ENCODE peak calls at places on chromosomes 11 and 22, in six cellular contexts. One of them, this sample, is unnamed.

GRCh38 chr11:15179167-15179566 is 64.4 kb downstream of the INSC start:
- DNase-seq in uterus: no peak
- DNase-seq in cardiac fibroblast: no peak
- DNase-seq in lower lobe of right lung: no peak
- DNase-seq in PC-9: no peak
- DNase-seq in fibroblast of pulmonary artery: no peak
- DNase-seq in this sample: no peak

GRCh38 chr11:66579017-66579606 is 10.7 kb upstream of the CTSF start:
- DNase-seq in uterus: peak; percentile 79
- DNase-seq in cardiac fibroblast: peak; percentile 79
- DNase-seq in lower lobe of right lung: peak; percentile 88
- DNase-seq in PC-9: no peak
- DNase-seq in fibroblast of pulmonary artery: peak; percentile 82
- DNase-seq in this sample: no peak

GRCh38 chr11:60925685-60926267 is 1.5 kb downstream of the TMEM132A start:
- DNase-seq in uterus: no peak
- DNase-seq in cardiac fibroblast: peak; percentile 94
- DNase-seq in lower lobe of right lung: no peak
- DNase-seq in PC-9: peak; percentile 66
- DNase-seq in fibroblast of pulmonary artery: peak; percentile 66
- DNase-seq in this sample: no peak

GRCh38 chr22:31363885-31364284 is 17.7 kb upstream of the PATZ1 start:
- DNase-seq in uterus: no peak
- DNase-seq in cardiac fibroblast: no peak
- DNase-seq in lower lobe of right lung: no peak
- DNase-seq in PC-9: no peak
- DNase-seq in fibroblast of pulmonary artery: no peak
- DNase-seq in this sample: no peak

GRCh38 chr22:46150615-46151423 is 493 bp downstream of the PPARA start:
- DNase-seq in uterus: peak; percentile 47
- DNase-seq in cardiac fibroblast: no peak
- DNase-seq in lower lobe of right lung: peak; percentile 62
- DNase-seq in PC-9: no peak
- DNase-seq in fibroblast of pulmonary artery: no peak
- DNase-seq in this sample: no peak

GRCh38 chr11:14054708-14055107 is 92.2 kb downstream of the SPON1 start:
- DNase-seq in uterus: peak; percentile 63
- DNase-seq in cardiac fibroblast: no peak
- DNase-seq in lower lobe of right lung: no peak
- DNase-seq in PC-9: no peak
- DNase-seq in fibroblast of pulmonary artery: no peak
- DNase-seq in this sample: no peak

GRCh38 chr22:45009881-45010531 is at the start of gene PHF21B:
- DNase-seq in uterus: peak; percentile 66
- DNase-seq in cardiac fibroblast: peak; percentile 18
- DNase-seq in lower lobe of right lung: no peak
- DNase-seq in PC-9: no peak
- DNase-seq in fibroblast of pulmonary artery: peak; percentile 23
- DNase-seq in this sample: no peak

GRCh38 chr11:42315846-42316245 is 856.4 kb upstream of the LRRC4C start:
- DNase-seq in uterus: no peak
- DNase-seq in cardiac fibroblast: peak; percentile 11
- DNase-seq in lower lobe of right lung: no peak
- DNase-seq in PC-9: no peak
- DNase-seq in fibroblast of pulmonary artery: peak; percentile 26
- DNase-seq in this sample: no peak

GRCh38 chr11:115222218-115222862 is 281.9 kb downstream of the CADM1 start:
- DNase-seq in uterus: no peak
- DNase-seq in cardiac fibroblast: peak; percentile 91
- DNase-seq in lower lobe of right lung: no peak
- DNase-seq in PC-9: peak; percentile 73
- DNase-seq in fibroblast of pulmonary artery: peak; percentile 23
- DNase-seq in this sample: no peak

GRCh38 chr11:119195680-119196079 is 10.4 kb downstream of the NHERF4 start:
- DNase-seq in uterus: no peak
- DNase-seq in cardiac fibroblast: peak; percentile 62
- DNase-seq in lower lobe of right lung: peak; percentile 72
- DNase-seq in PC-9: peak; percentile 46
- DNase-seq in fibroblast of pulmonary artery: peak; percentile 69
- DNase-seq in this sample: no peak

GRCh38 chr22:48782817-48783511 is 1044.7 kb downstream of the BRD1 start:
- DNase-seq in uterus: no peak
- DNase-seq in cardiac fibroblast: no peak
- DNase-seq in lower lobe of right lung: no peak
- DNase-seq in PC-9: no peak
- DNase-seq in fibroblast of pulmonary artery: no peak
- DNase-seq in this sample: no peak

GRCh38 chr11:31812392-31813241 is 1.5 kb upstream of the PAX6 start:
- DNase-seq in uterus: no peak
- DNase-seq in cardiac fibroblast: no peak
- DNase-seq in lower lobe of right lung: no peak
- DNase-seq in PC-9: no peak
- DNase-seq in fibroblast of pulmonary artery: no peak
- DNase-seq in this sample: no peak

GRCh38 chr11:79940976-79941735 is 500.3 kb upstream of the TENM4 start:
- DNase-seq in uterus: no peak
- DNase-seq in cardiac fibroblast: peak; percentile 38
- DNase-seq in lower lobe of right lung: no peak
- DNase-seq in PC-9: no peak
- DNase-seq in fibroblast of pulmonary artery: no peak
- DNase-seq in this sample: no peak

GRCh38 chr11:100761806-100762205 is 74.7 kb downstream of the ARHGAP42 start:
- DNase-seq in uterus: no peak
- DNase-seq in cardiac fibroblast: no peak
- DNase-seq in lower lobe of right lung: no peak
- DNase-seq in PC-9: no peak
- DNase-seq in fibroblast of pulmonary artery: no peak
- DNase-seq in this sample: no peak

GRCh38 chr11:111402411-111402810 is 23.3 kb upstream of the POU2AF1 start:
- DNase-seq in uterus: no peak
- DNase-seq in cardiac fibroblast: no peak
- DNase-seq in lower lobe of right lung: no peak
- DNase-seq in PC-9: no peak
- DNase-seq in fibroblast of pulmonary artery: no peak
- DNase-seq in this sample: peak; percentile 87

GRCh38 chr11:117565709-117566108 is 231.3 kb downstream of the DSCAML1 start:
- DNase-seq in uterus: no peak
- DNase-seq in cardiac fibroblast: no peak
- DNase-seq in lower lobe of right lung: no peak
- DNase-seq in PC-9: no peak
- DNase-seq in fibroblast of pulmonary artery: no peak
- DNase-seq in this sample: no peak

GRCh38 chr22:24481641-24482040 is 13.5 kb upstream of the UPB1 start:
- DNase-seq in uterus: no peak
- DNase-seq in cardiac fibroblast: no peak
- DNase-seq in lower lobe of right lung: no peak
- DNase-seq in PC-9: no peak
- DNase-seq in fibroblast of pulmonary artery: no peak
- DNase-seq in this sample: no peak

GRCh38 chr11:72589802-72590761 is 84.1 kb downstream of the PDE2A start:
- DNase-seq in uterus: no peak
- DNase-seq in cardiac fibroblast: peak; percentile 23
- DNase-seq in lower lobe of right lung: no peak
- DNase-seq in PC-9: no peak
- DNase-seq in fibroblast of pulmonary artery: peak; percentile 31
- DNase-seq in this sample: no peak

GRCh38 chr11:70503201-70503877 is 105.0 kb downstream of the CTTN start:
- DNase-seq in uterus: no peak
- DNase-seq in cardiac fibroblast: no peak
- DNase-seq in lower lobe of right lung: peak; percentile 36
- DNase-seq in PC-9: no peak
- DNase-seq in fibroblast of pulmonary artery: no peak
- DNase-seq in this sample: no peak

GRCh38 chr11:11482726-11483125 is 129.7 kb upstream of the CSNK2A3 start:
- DNase-seq in uterus: no peak
- DNase-seq in cardiac fibroblast: no peak
- DNase-seq in lower lobe of right lung: no peak
- DNase-seq in PC-9: no peak
- DNase-seq in fibroblast of pulmonary artery: no peak
- DNase-seq in this sample: no peak

GRCh38 chr11:93020248-93021088 is 51.0 kb downstream of the MTNR1B start:
- DNase-seq in uterus: peak; percentile 20
- DNase-seq in cardiac fibroblast: peak; percentile 81
- DNase-seq in lower lobe of right lung: no peak
- DNase-seq in PC-9: no peak
- DNase-seq in fibroblast of pulmonary artery: peak; percentile 90
- DNase-seq in this sample: no peak

GRCh38 chr11:30002157-30002556 is 14.7 kb downstream of the KCNA4 start:
- DNase-seq in uterus: no peak
- DNase-seq in cardiac fibroblast: no peak
- DNase-seq in lower lobe of right lung: no peak
- DNase-seq in PC-9: no peak
- DNase-seq in fibroblast of pulmonary artery: no peak
- DNase-seq in this sample: no peak

GRCh38 chr11:129728571-129728970 is 87.1 kb upstream of the TMEM45B start:
- DNase-seq in uterus: no peak
- DNase-seq in cardiac fibroblast: no peak
- DNase-seq in lower lobe of right lung: no peak
- DNase-seq in PC-9: peak; percentile 91
- DNase-seq in fibroblast of pulmonary artery: no peak
- DNase-seq in this sample: peak; percentile 63

GRCh38 chr11:8610532-8611116 is 16.6 kb upstream of the STK33 start:
- DNase-seq in uterus: no peak
- DNase-seq in cardiac fibroblast: no peak
- DNase-seq in lower lobe of right lung: no peak
- DNase-seq in PC-9: no peak
- DNase-seq in fibroblast of pulmonary artery: peak; percentile 44
- DNase-seq in this sample: no peak

GRCh38 chr11:59918494-59918893 is 19.7 kb upstream of the OOSP1 start:
- DNase-seq in uterus: no peak
- DNase-seq in cardiac fibroblast: peak; percentile 61
- DNase-seq in lower lobe of right lung: no peak
- DNase-seq in PC-9: no peak
- DNase-seq in fibroblast of pulmonary artery: peak; percentile 62
- DNase-seq in this sample: no peak

GRCh38 chr11:59923813-59924212 is 14.4 kb upstream of the OOSP1 start:
- DNase-seq in uterus: no peak
- DNase-seq in cardiac fibroblast: no peak
- DNase-seq in lower lobe of right lung: no peak
- DNase-seq in PC-9: no peak
- DNase-seq in fibroblast of pulmonary artery: no peak
- DNase-seq in this sample: no peak

DNA sequence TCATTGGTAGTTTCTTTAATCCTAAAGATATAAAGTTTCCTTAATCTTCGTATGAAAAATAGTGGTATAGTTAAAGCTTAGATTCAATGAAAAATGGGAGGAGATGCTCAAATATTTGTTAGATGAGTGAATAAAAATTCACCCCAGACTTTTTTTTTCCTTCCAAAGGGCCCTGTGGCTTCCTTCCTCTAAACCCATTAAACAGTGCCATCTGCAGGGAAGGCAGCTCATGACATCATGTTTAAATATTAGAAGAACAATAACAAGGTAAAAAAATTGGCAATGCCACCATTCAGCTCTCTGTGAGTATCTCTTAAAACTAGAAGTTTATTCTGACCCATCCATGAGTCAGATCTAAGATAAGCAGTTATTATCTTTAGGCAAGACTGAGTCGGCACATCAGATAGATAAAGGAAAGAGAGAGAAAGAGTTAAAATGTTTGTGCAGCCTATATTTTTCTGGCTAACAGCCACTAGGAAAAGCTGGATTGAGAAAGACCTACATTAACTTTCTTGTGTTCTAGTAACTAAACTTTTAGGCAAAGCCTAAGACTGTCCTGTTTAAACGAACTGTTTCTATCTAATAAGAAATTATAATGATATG is 19.1 kb upstream of the OOSP1 start:
- DNase-seq in uterus: no peak
- DNase-seq in cardiac fibroblast: peak; percentile 81
- DNase-seq in lower lobe of right lung: no peak
- DNase-seq in PC-9: peak; percentile 46
- DNase-seq in fibroblast of pulmonary artery: peak; percentile 75
- DNase-seq in this sample: peak; percentile 37
- TF ChIP-seq CTCF in uterus: no peak
- TF ChIP-seq CTCF in cardiac fibroblast: peak; percentile 65
- TF ChIP-seq CTCF in lower lobe of right lung: peak; percentile 35
- TF ChIP-seq CTCF in PC-9: peak; percentile 78
- TF ChIP-seq CTCF in fibroblast of pulmonary artery: peak; percentile 59
- TF ChIP-seq CTCF in this sample: peak; percentile 79

GRCh38 chr11:125257185-125257584 is 92.6 kb downstream of the PKNOX2 start:
- DNase-seq in uterus: no peak
- DNase-seq in cardiac fibroblast: no peak
- DNase-seq in lower lobe of right lung: no peak
- DNase-seq in PC-9: peak; percentile 29
- DNase-seq in fibroblast of pulmonary artery: no peak
- DNase-seq in this sample: no peak
- TF ChIP-seq CTCF in uterus: peak; percentile 4
- TF ChIP-seq CTCF in cardiac fibroblast: peak; percentile 41
- TF ChIP-seq CTCF in lower lobe of right lung: no peak
- TF ChIP-seq CTCF in PC-9: peak; percentile 24
- TF ChIP-seq CTCF in fibroblast of pulmonary artery: peak; percentile 27
- TF ChIP-seq CTCF in this sample: peak; percentile 26

DNA sequence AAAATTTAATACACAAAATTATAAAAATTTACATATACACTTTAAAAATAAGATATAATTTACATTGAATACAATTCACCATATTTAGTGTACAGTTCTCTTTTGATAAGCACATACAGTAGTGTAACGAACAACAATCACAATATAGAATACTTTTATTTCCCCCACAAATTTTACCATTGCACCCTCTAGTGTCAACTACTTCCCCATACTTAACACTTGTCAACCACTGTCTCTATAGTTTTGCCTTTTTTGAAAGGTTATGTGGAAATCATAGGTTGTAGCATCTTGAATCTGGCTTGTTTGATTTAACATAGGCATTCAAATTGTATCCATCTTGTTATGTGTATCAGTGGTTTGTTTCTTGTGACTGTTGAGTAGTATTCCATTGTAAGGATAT is 21.3 kb upstream of the PANX1 start:
- DNase-seq in uterus: no peak
- DNase-seq in cardiac fibroblast: no peak
- DNase-seq in lower lobe of right lung: no peak
- DNase-seq in PC-9: no peak
- DNase-seq in fibroblast of pulmonary artery: no peak
- DNase-seq in this sample: no peak
- TF ChIP-seq CTCF in uterus: no peak
- TF ChIP-seq CTCF in cardiac fibroblast: peak; percentile 24
- TF ChIP-seq CTCF in lower lobe of right lung: no peak
- TF ChIP-seq CTCF in PC-9: peak; percentile 41
- TF ChIP-seq CTCF in fibroblast of pulmonary artery: peak; percentile 11
- TF ChIP-seq CTCF in this sample: peak; percentile 6

GRCh38 chr11:74255741-74256369 is 55.6 kb downstream of the P4HA3 start:
- DNase-seq in uterus: peak; percentile 60
- DNase-seq in cardiac fibroblast: peak; percentile 79
- DNase-seq in lower lobe of right lung: peak; percentile 50
- DNase-seq in PC-9: peak; percentile 52
- DNase-seq in fibroblast of pulmonary artery: peak; percentile 78
- DNase-seq in this sample: peak; percentile 19
- TF ChIP-seq CTCF in uterus: peak; percentile 81
- TF ChIP-seq CTCF in cardiac fibroblast: peak; percentile 85
- TF ChIP-seq CTCF in lower lobe of right lung: peak; percentile 93
- TF ChIP-seq CTCF in PC-9: peak; percentile 97
- TF ChIP-seq CTCF in fibroblast of pulmonary artery: peak; percentile 97
- TF ChIP-seq CTCF in this sample: peak; percentile 91

GRCh38 chr22:36486619-36487384 is 5.4 kb upstream of the TXN2 start:
- DNase-seq in uterus: no peak
- DNase-seq in cardiac fibroblast: peak; percentile 81
- DNase-seq in lower lobe of right lung: no peak
- DNase-seq in PC-9: no peak
- DNase-seq in fibroblast of pulmonary artery: peak; percentile 68
- DNase-seq in this sample: no peak
- TF ChIP-seq CTCF in uterus: peak; percentile 58
- TF ChIP-seq CTCF in cardiac fibroblast: peak; percentile 85
- TF ChIP-seq CTCF in lower lobe of right lung: peak; percentile 60
- TF ChIP-seq CTCF in PC-9: peak; percentile 68
- TF ChIP-seq CTCF in fibroblast of pulmonary artery: peak; percentile 68
- TF ChIP-seq CTCF in this sample: peak; percentile 53

This sample was measured in LNCaP clone FGC.